ENCODE peak calls at places on chromosomes 3 and 15, in four cellular contexts. One of them, this sample, is unnamed.

GRCh38 chr3:99410789-99411311 is 227.5 kb upstream of the COL8A1 start:
- DNase-seq in cardiac muscle cell: peak; percentile 64
- DNase-seq in fibroblast of lung: peak; percentile 90
- DNase-seq in CD8-positive, alpha-beta memory T cell: no peak
- DNase-seq in this sample: no peak

GRCh38 chr3:172156309-172156998 is 117.1 kb downstream of the FNDC3B start:
- DNase-seq in cardiac muscle cell: no peak
- DNase-seq in fibroblast of lung: no peak
- DNase-seq in CD8-positive, alpha-beta memory T cell: no peak
- DNase-seq in this sample: no peak

GRCh38 chr3:65893631-65894030 is 145.1 kb downstream of the MAGI1 start:
- DNase-seq in cardiac muscle cell: no peak
- DNase-seq in fibroblast of lung: no peak
- DNase-seq in CD8-positive, alpha-beta memory T cell: no peak
- DNase-seq in this sample: no peak

GRCh38 chr3:23203651-23204111 is 554 bp downstream of the UBE2E2 start:
- DNase-seq in cardiac muscle cell: peak; percentile 41
- DNase-seq in fibroblast of lung: no peak
- DNase-seq in CD8-positive, alpha-beta memory T cell: no peak
- DNase-seq in this sample: peak; percentile 13

GRCh38 chr3:118501152-118501551 is 533.5 kb downstream of the IGSF11 start:
- DNase-seq in cardiac muscle cell: peak; percentile 2
- DNase-seq in fibroblast of lung: peak; percentile 16
- DNase-seq in CD8-positive, alpha-beta memory T cell: no peak
- DNase-seq in this sample: no peak

GRCh38 chr15:57149196-57149595 is 227.1 kb upstream of the CGNL1 start:
- DNase-seq in cardiac muscle cell: peak; percentile 74
- DNase-seq in fibroblast of lung: peak; percentile 38
- DNase-seq in CD8-positive, alpha-beta memory T cell: no peak
- DNase-seq in this sample: no peak

GRCh38 chr15:64096486-64097431 is 977 bp downstream of the SNX1 start:
- DNase-seq in cardiac muscle cell: peak; percentile 55
- DNase-seq in fibroblast of lung: peak; percentile 55
- DNase-seq in CD8-positive, alpha-beta memory T cell: no peak
- DNase-seq in this sample: peak; percentile 25

GRCh38 chr3:177905895-177906511 is 630.2 kb upstream of the KCNMB2 start:
- DNase-seq in cardiac muscle cell: peak; percentile 89
- DNase-seq in fibroblast of lung: peak; percentile 96
- DNase-seq in CD8-positive, alpha-beta memory T cell: no peak
- DNase-seq in this sample: no peak

GRCh38 chr15:48541659-48542334 is 103.7 kb downstream of the FBN1 start:
- DNase-seq in cardiac muscle cell: peak; percentile 89
- DNase-seq in fibroblast of lung: peak; percentile 84
- DNase-seq in CD8-positive, alpha-beta memory T cell: no peak
- DNase-seq in this sample: no peak

GRCh38 chr15:49423021-49423420 is at the start of gene FGF7:
- DNase-seq in cardiac muscle cell: peak; percentile 88
- DNase-seq in fibroblast of lung: peak; percentile 68
- DNase-seq in CD8-positive, alpha-beta memory T cell: no peak
- DNase-seq in this sample: no peak

GRCh38 chr15:69749797-69750196 is 297.2 kb downstream of the RPLP1 start:
- DNase-seq in cardiac muscle cell: no peak
- DNase-seq in fibroblast of lung: no peak
- DNase-seq in CD8-positive, alpha-beta memory T cell: no peak
- DNase-seq in this sample: peak; percentile 29

GRCh38 chr3:194514626-194515025 is 27.8 kb upstream of the ATP13A3 start:
- DNase-seq in cardiac muscle cell: no peak
- DNase-seq in fibroblast of lung: no peak
- DNase-seq in CD8-positive, alpha-beta memory T cell: no peak
- DNase-seq in this sample: no peak

GRCh38 chr15:57340673-57341259 is 35.5 kb upstream of the CGNL1 start:
- DNase-seq in cardiac muscle cell: peak; percentile 76
- DNase-seq in fibroblast of lung: peak; percentile 48
- DNase-seq in CD8-positive, alpha-beta memory T cell: no peak
- DNase-seq in this sample: peak; percentile 61

GRCh38 chr3:117665311-117665710 is 955.7 kb downstream of the TUSC7 start:
- DNase-seq in cardiac muscle cell: no peak
- DNase-seq in fibroblast of lung: no peak
- DNase-seq in CD8-positive, alpha-beta memory T cell: no peak
- DNase-seq in this sample: peak; percentile 46

GRCh38 chr15:96703087-96703486 is 372.6 kb downstream of the NR2F2 start:
- DNase-seq in cardiac muscle cell: no peak
- DNase-seq in fibroblast of lung: no peak
- DNase-seq in CD8-positive, alpha-beta memory T cell: no peak
- DNase-seq in this sample: no peak

GRCh38 chr15:67907175-67907723 is 67.4 kb upstream of the RNU6-1 start:
- DNase-seq in cardiac muscle cell: no peak
- DNase-seq in fibroblast of lung: no peak
- DNase-seq in CD8-positive, alpha-beta memory T cell: no peak
- DNase-seq in this sample: no peak

GRCh38 chr15:83838763-83839162 is 184.8 kb downstream of the ADAMTSL3 start:
- DNase-seq in cardiac muscle cell: no peak
- DNase-seq in fibroblast of lung: no peak
- DNase-seq in CD8-positive, alpha-beta memory T cell: no peak
- DNase-seq in this sample: no peak

GRCh38 chr3:11711826-11712225 is 68.1 kb upstream of the VGLL4 start:
- DNase-seq in cardiac muscle cell: no peak
- DNase-seq in fibroblast of lung: no peak
- DNase-seq in CD8-positive, alpha-beta memory T cell: no peak
- DNase-seq in this sample: no peak

GRCh38 chr3:72042397-72043211 is 257.7 kb upstream of the PROK2 start:
- DNase-seq in cardiac muscle cell: peak; percentile 84
- DNase-seq in fibroblast of lung: peak; percentile 95
- DNase-seq in CD8-positive, alpha-beta memory T cell: no peak
- DNase-seq in this sample: no peak

GRCh38 chr3:44416031-44417030 is 61.1 kb downstream of the ZNF445 start:
- DNase-seq in cardiac muscle cell: no peak
- DNase-seq in fibroblast of lung: no peak
- DNase-seq in CD8-positive, alpha-beta memory T cell: no peak
- DNase-seq in this sample: no peak

GRCh38 chr15:76803049-76803571 is 102.0 kb downstream of the SCAPER start:
- DNase-seq in cardiac muscle cell: no peak
- DNase-seq in fibroblast of lung: no peak
- DNase-seq in CD8-positive, alpha-beta memory T cell: no peak
- DNase-seq in this sample: no peak

GRCh38 chr15:83714888-83715287 is 61.0 kb downstream of the ADAMTSL3 start:
- DNase-seq in cardiac muscle cell: no peak
- DNase-seq in fibroblast of lung: no peak
- DNase-seq in CD8-positive, alpha-beta memory T cell: no peak
- DNase-seq in this sample: no peak

GRCh38 chr3:127488141-127488672 is 102.3 kb downstream of the TPRA1 start:
- DNase-seq in cardiac muscle cell: no peak
- DNase-seq in fibroblast of lung: no peak
- DNase-seq in CD8-positive, alpha-beta memory T cell: no peak
- DNase-seq in this sample: no peak

GRCh38 chr3:153373571-153373970 is 211.5 kb downstream of the RAP2B start:
- DNase-seq in cardiac muscle cell: peak; percentile 27
- DNase-seq in fibroblast of lung: no peak
- DNase-seq in CD8-positive, alpha-beta memory T cell: no peak
- DNase-seq in this sample: no peak

GRCh38 chr3:52314495-52314894 is 1.6 kb upstream of the DNAH1 start:
- DNase-seq in cardiac muscle cell: peak; percentile 16
- DNase-seq in fibroblast of lung: no peak
- DNase-seq in CD8-positive, alpha-beta memory T cell: no peak
- DNase-seq in this sample: no peak

GRCh38 chr15:79046691-79047404 is 43.7 kb downstream of the RASGRF1 start:
- DNase-seq in cardiac muscle cell: no peak
- DNase-seq in fibroblast of lung: no peak
- DNase-seq in CD8-positive, alpha-beta memory T cell: no peak
- DNase-seq in this sample: no peak

GRCh38 chr15:40379853-40380252 is 2.7 kb upstream of the KNSTRN start:
- DNase-seq in cardiac muscle cell: peak; percentile 98
- DNase-seq in fibroblast of lung: peak; percentile 97
- DNase-seq in CD8-positive, alpha-beta memory T cell: no peak
- DNase-seq in this sample: no peak

DNA sequence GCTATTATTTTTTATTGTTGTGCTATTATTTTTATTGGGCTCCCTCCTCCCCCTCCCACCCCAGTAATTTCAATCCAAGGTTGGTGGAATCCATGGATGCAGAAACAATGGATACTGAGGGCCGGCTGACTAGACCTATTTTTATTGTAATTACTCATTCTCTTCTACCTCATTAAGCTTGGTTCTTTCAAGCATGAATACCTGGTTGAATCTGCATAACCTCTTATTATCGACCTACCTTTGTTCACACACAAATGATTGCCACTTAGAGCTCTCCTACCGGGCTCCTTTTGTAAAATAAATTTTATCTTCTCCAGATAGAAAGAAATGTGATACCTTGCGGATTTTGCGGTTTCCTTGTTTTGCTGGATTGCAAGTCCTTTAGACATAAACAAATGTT is 31.6 kb downstream of the BTD start:
- DNase-seq in cardiac muscle cell: no peak
- DNase-seq in fibroblast of lung: no peak
- DNase-seq in CD8-positive, alpha-beta memory T cell: no peak
- DNase-seq in this sample: no peak
- H3K4me1 ChIP-seq in cardiac muscle cell: no peaks in the 10 kb centered on the region
- H3K4me1 ChIP-seq in fibroblast of lung: peaks cover 40% of the 10 kb centered on the region
- H3K4me1 ChIP-seq in CD8-positive, alpha-beta memory T cell: peaks cover 21% of the 10 kb centered on the region
- H3K4me1 ChIP-seq in this sample: no peaks in the 10 kb centered on the region

GRCh38 chr3:184815046-184815930 is 3.3 kb downstream of the VPS8 start:
- DNase-seq in cardiac muscle cell: peak; percentile 76
- DNase-seq in fibroblast of lung: peak; percentile 90
- DNase-seq in CD8-positive, alpha-beta memory T cell: no peak
- DNase-seq in this sample: no peak

GRCh38 chr3:184811999-184812844 is at the start of gene VPS8:
- DNase-seq in cardiac muscle cell: peak; percentile 97
- DNase-seq in fibroblast of lung: peak; percentile 91
- DNase-seq in CD8-positive, alpha-beta memory T cell: peak; percentile 95
- DNase-seq in this sample: peak; percentile 97

GRCh38 chr3:184812845-184813157 is 835 bp downstream of the VPS8 start:
- DNase-seq in cardiac muscle cell: no peak
- DNase-seq in fibroblast of lung: no peak
- DNase-seq in CD8-positive, alpha-beta memory T cell: no peak
- DNase-seq in this sample: no peak

GRCh38 chr3:184813357-184813756 is 1.4 kb downstream of the VPS8 start:
- DNase-seq in cardiac muscle cell: no peak
- DNase-seq in fibroblast of lung: no peak
- DNase-seq in CD8-positive, alpha-beta memory T cell: no peak
- DNase-seq in this sample: no peak

GRCh38 chr3:184814214-184814613 is 2.2 kb downstream of the VPS8 start:
- DNase-seq in cardiac muscle cell: no peak
- DNase-seq in fibroblast of lung: no peak
- DNase-seq in CD8-positive, alpha-beta memory T cell: no peak
- DNase-seq in this sample: no peak
- H3K4me1 ChIP-seq in cardiac muscle cell: peaks cover 7% of the 10 kb centered on the region
- H3K4me1 ChIP-seq in fibroblast of lung: peaks cover 7% of the 10 kb centered on the region
- H3K4me1 ChIP-seq in CD8-positive, alpha-beta memory T cell: peaks cover 40% of the 10 kb centered on the region
- H3K4me1 ChIP-seq in this sample: peaks cover 4% of the 10 kb centered on the region

GRCh38 chr3:61807865-61808276 is 246.5 kb downstream of the PTPRG start:
- DNase-seq in cardiac muscle cell: peak; percentile 71
- DNase-seq in fibroblast of lung: peak; percentile 41
- DNase-seq in CD8-positive, alpha-beta memory T cell: no peak
- DNase-seq in this sample: peak; percentile 8
- H3K4me1 ChIP-seq in cardiac muscle cell: peaks cover 74% of the 10 kb centered on the region
- H3K4me1 ChIP-seq in fibroblast of lung: peaks cover 6% of the 10 kb centered on the region
- H3K4me1 ChIP-seq in CD8-positive, alpha-beta memory T cell: no peaks in the 10 kb centered on the region
- H3K4me1 ChIP-seq in this sample: peaks cover 12% of the 10 kb centered on the region

DNA sequence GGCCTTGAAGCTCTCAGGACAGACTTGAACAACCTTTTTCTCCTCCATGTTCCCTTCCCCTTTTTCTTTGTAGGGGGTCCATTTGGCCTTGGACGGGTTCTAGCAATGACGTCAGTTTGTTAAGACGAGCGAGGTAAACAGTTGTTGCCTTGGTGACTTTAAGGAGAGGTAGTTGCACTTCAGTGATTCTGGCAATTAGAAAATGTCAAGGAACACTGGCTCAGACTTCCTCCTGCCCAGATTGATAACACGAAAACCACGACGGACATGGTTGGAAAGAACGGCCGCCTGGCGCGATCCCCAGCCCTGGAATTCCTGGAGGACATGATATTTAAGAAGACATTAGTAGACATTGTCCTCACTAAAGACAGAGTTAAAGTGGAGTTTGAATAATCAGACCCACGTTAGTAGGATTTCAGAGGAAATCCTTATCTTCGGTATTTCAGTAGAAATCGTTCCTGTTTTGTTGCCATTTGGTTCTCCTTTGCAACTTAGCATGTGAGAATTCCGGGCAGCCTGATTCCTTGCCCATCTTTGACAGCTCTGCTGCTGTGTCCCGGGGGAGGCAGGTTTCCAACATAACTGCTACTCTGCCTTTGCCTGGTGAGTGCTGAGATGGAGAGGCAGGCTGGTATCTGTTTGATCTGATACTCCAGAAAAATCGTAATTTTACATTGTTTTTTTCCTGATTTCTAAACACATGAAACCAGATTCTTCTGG is 87.3 kb downstream of the ST6GAL1 start:
- DNase-seq in cardiac muscle cell: peak; percentile 83
- DNase-seq in fibroblast of lung: no peak
- DNase-seq in CD8-positive, alpha-beta memory T cell: no peak
- DNase-seq in this sample: no peak
- H3K4me1 ChIP-seq in cardiac muscle cell: no peaks in the 10 kb centered on the region
- H3K4me1 ChIP-seq in fibroblast of lung: no peaks in the 10 kb centered on the region
- H3K4me1 ChIP-seq in CD8-positive, alpha-beta memory T cell: peaks cover 58% of the 10 kb centered on the region
- H3K4me1 ChIP-seq in this sample: no peaks in the 10 kb centered on the region

GRCh38 chr3:30656624-30657141 is 50.3 kb downstream of the TGFBR2 start:
- DNase-seq in cardiac muscle cell: no peak
- DNase-seq in fibroblast of lung: no peak
- DNase-seq in CD8-positive, alpha-beta memory T cell: no peak
- DNase-seq in this sample: no peak
- H3K4me1 ChIP-seq in cardiac muscle cell: peaks cover 31% of the 10 kb centered on the region
- H3K4me1 ChIP-seq in fibroblast of lung: peaks cover 17% of the 10 kb centered on the region
- H3K4me1 ChIP-seq in CD8-positive, alpha-beta memory T cell: peaks cover 99% of the 10 kb centered on the region
- H3K4me1 ChIP-seq in this sample: peaks cover 41% of the 10 kb centered on the region

GRCh38 chr3:58342676-58343075 is 10.0 kb downstream of the PXK start:
- DNase-seq in cardiac muscle cell: no peak
- DNase-seq in fibroblast of lung: no peak
- DNase-seq in CD8-positive, alpha-beta memory T cell: no peak
- DNase-seq in this sample: peak; percentile 61
- H3K4me1 ChIP-seq in cardiac muscle cell: peaks cover 8% of the 10 kb centered on the region
- H3K4me1 ChIP-seq in fibroblast of lung: peaks cover 4% of the 10 kb centered on the region
- H3K4me1 ChIP-seq in CD8-positive, alpha-beta memory T cell: no peaks in the 10 kb centered on the region
- H3K4me1 ChIP-seq in this sample: no peaks in the 10 kb centered on the region

GRCh38 chr15:66743204-66743603 is 41.2 kb downstream of the SMAD6 start:
- DNase-seq in cardiac muscle cell: no peak
- DNase-seq in fibroblast of lung: no peak
- DNase-seq in CD8-positive, alpha-beta memory T cell: no peak
- DNase-seq in this sample: no peak

GRCh38 chr15:66743703-66744536 is 41.9 kb downstream of the SMAD6 start:
- DNase-seq in cardiac muscle cell: peak; percentile 66
- DNase-seq in fibroblast of lung: no peak
- DNase-seq in CD8-positive, alpha-beta memory T cell: no peak
- DNase-seq in this sample: no peak

GRCh38 chr15:66740802-66741201 is 38.8 kb downstream of the SMAD6 start:
- DNase-seq in cardiac muscle cell: peak; percentile 58
- DNase-seq in fibroblast of lung: no peak
- DNase-seq in CD8-positive, alpha-beta memory T cell: no peak
- DNase-seq in this sample: no peak

GRCh38 chr15:66741646-66742045 is 39.6 kb downstream of the SMAD6 start:
- DNase-seq in cardiac muscle cell: no peak
- DNase-seq in fibroblast of lung: no peak
- DNase-seq in CD8-positive, alpha-beta memory T cell: no peak
- DNase-seq in this sample: no peak

GRCh38 chr15:66742286-66742685 is 40.2 kb downstream of the SMAD6 start:
- DNase-seq in cardiac muscle cell: no peak
- DNase-seq in fibroblast of lung: no peak
- DNase-seq in CD8-positive, alpha-beta memory T cell: no peak
- DNase-seq in this sample: no peak
- H3K4me1 ChIP-seq in cardiac muscle cell: peaks cover 57% of the 10 kb centered on the region
- H3K4me1 ChIP-seq in fibroblast of lung: peaks cover 28% of the 10 kb centered on the region
- H3K4me1 ChIP-seq in CD8-positive, alpha-beta memory T cell: no peaks in the 10 kb centered on the region
- H3K4me1 ChIP-seq in this sample: no peaks in the 10 kb centered on the region

GRCh38 chr3:13011369-13012227 is 61.6 kb downstream of the IQSEC1 start:
- DNase-seq in cardiac muscle cell: no peak
- DNase-seq in fibroblast of lung: no peak
- DNase-seq in CD8-positive, alpha-beta memory T cell: peak; percentile 75
- DNase-seq in this sample: peak; percentile 63
- H3K4me1 ChIP-seq in cardiac muscle cell: peaks cover 6% of the 10 kb centered on the region
- H3K4me1 ChIP-seq in fibroblast of lung: no peaks in the 10 kb centered on the region
- H3K4me1 ChIP-seq in CD8-positive, alpha-beta memory T cell: peaks cover 94% of the 10 kb centered on the region
- H3K4me1 ChIP-seq in this sample: peaks cover 3% of the 10 kb centered on the region

This sample was measured in small intestine.